ENCODE peak calls at places on chromosomes 12 and 14, in ten cellular contexts. One of them, this sample, is unnamed.

GRCh38 chr14:55398679-55399078 is 13.0 kb downstream of the ATG14 start:
- DNase-seq in sigmoid colon: no peak
- DNase-seq in transverse colon: no peak
- DNase-seq in A549: peak
- DNase-seq in SK-N-SH: no peak
- DNase-seq in stomach: no peak
- DNase-seq in GM12878: no peak
- DNase-seq in upper lobe of left lung: no peak
- DNase-seq in tibial nerve: no peak
- DNase-seq in suprapubic skin: no peak
- DNase-seq in this sample: peak

GRCh38 chr12:106145539-106146447 is 7.0 kb upstream of the NUAK1 start:
- DNase-seq in stomach: peak
- DNase-seq in A549: no peak
- DNase-seq in suprapubic skin: no peak
- DNase-seq in upper lobe of left lung: no peak
- DNase-seq in GM12878: no peak
- DNase-seq in SK-N-SH: no peak
- DNase-seq in tibial nerve: no peak
- DNase-seq in sigmoid colon: no peak
- DNase-seq in transverse colon: peak
- DNase-seq in this sample: peak

GRCh38 chr14:32050839-32051238 is 26.3 kb upstream of the ARHGAP5 start:
- DNase-seq in GM12878: no peak
- DNase-seq in SK-N-SH: no peak
- DNase-seq in stomach: no peak
- DNase-seq in transverse colon: no peak
- DNase-seq in A549: no peak
- DNase-seq in sigmoid colon: no peak
- DNase-seq in tibial nerve: no peak
- DNase-seq in suprapubic skin: no peak
- DNase-seq in upper lobe of left lung: no peak
- DNase-seq in this sample: no peak

GRCh38 chr12:9064815-9065606 is 50.7 kb downstream of the A2M start:
- DNase-seq in transverse colon: peak
- DNase-seq in A549: peak
- DNase-seq in sigmoid colon: peak
- DNase-seq in SK-N-SH: peak
- DNase-seq in tibial nerve: peak
- DNase-seq in suprapubic skin: peak
- DNase-seq in upper lobe of left lung: peak
- DNase-seq in GM12878: no peak
- DNase-seq in stomach: peak
- DNase-seq in this sample: peak

GRCh38 chr12:113469893-113470743 is 1.6 kb downstream of the LHX5 start:
- DNase-seq in SK-N-SH: peak
- DNase-seq in tibial nerve: no peak
- DNase-seq in sigmoid colon: no peak
- DNase-seq in suprapubic skin: no peak
- DNase-seq in GM12878: no peak
- DNase-seq in upper lobe of left lung: peak
- DNase-seq in A549: no peak
- DNase-seq in stomach: no peak
- DNase-seq in transverse colon: no peak
- DNase-seq in this sample: no peak

GRCh38 chr14:42374332-42374731 is 767.7 kb downstream of the LRFN5 start:
- DNase-seq in SK-N-SH: no peak
- DNase-seq in stomach: no peak
- DNase-seq in tibial nerve: no peak
- DNase-seq in GM12878: no peak
- DNase-seq in upper lobe of left lung: no peak
- DNase-seq in sigmoid colon: no peak
- DNase-seq in A549: no peak
- DNase-seq in transverse colon: no peak
- DNase-seq in suprapubic skin: no peak
- DNase-seq in this sample: no peak

GRCh38 chr14:65704850-65705249 is 292.3 kb downstream of the FUT8 start:
- DNase-seq in A549: no peak
- DNase-seq in GM12878: no peak
- DNase-seq in stomach: no peak
- DNase-seq in sigmoid colon: no peak
- DNase-seq in transverse colon: no peak
- DNase-seq in SK-N-SH: no peak
- DNase-seq in upper lobe of left lung: no peak
- DNase-seq in tibial nerve: no peak
- DNase-seq in suprapubic skin: no peak
- DNase-seq in this sample: no peak

GRCh38 chr12:79776111-79776510 is 85.3 kb upstream of the PAWR start:
- DNase-seq in upper lobe of left lung: no peak
- DNase-seq in stomach: no peak
- DNase-seq in transverse colon: no peak
- DNase-seq in A549: no peak
- DNase-seq in GM12878: no peak
- DNase-seq in tibial nerve: no peak
- DNase-seq in SK-N-SH: no peak
- DNase-seq in suprapubic skin: no peak
- DNase-seq in sigmoid colon: no peak
- DNase-seq in this sample: no peak

GRCh38 chr14:43803076-43803689 is 703.9 kb downstream of the FSCB start:
- DNase-seq in GM12878: no peak
- DNase-seq in transverse colon: no peak
- DNase-seq in SK-N-SH: no peak
- DNase-seq in A549: no peak
- DNase-seq in stomach: no peak
- DNase-seq in sigmoid colon: no peak
- DNase-seq in tibial nerve: no peak
- DNase-seq in suprapubic skin: no peak
- DNase-seq in upper lobe of left lung: no peak
- DNase-seq in this sample: no peak

GRCh38 chr14:106491851-106492250 is 965.5 kb downstream of the TMEM121 start:
- DNase-seq in suprapubic skin: no peak
- DNase-seq in sigmoid colon: no peak
- DNase-seq in transverse colon: peak
- DNase-seq in A549: peak
- DNase-seq in GM12878: no peak
- DNase-seq in SK-N-SH: no peak
- DNase-seq in tibial nerve: no peak
- DNase-seq in upper lobe of left lung: no peak
- DNase-seq in stomach: no peak
- DNase-seq in this sample: no peak

GRCh38 chr12:78612224-78612623 is 252.3 kb upstream of the SYT1 start:
- DNase-seq in A549: no peak
- DNase-seq in transverse colon: no peak
- DNase-seq in sigmoid colon: no peak
- DNase-seq in upper lobe of left lung: no peak
- DNase-seq in GM12878: no peak
- DNase-seq in stomach: no peak
- DNase-seq in tibial nerve: no peak
- DNase-seq in SK-N-SH: no peak
- DNase-seq in suprapubic skin: no peak
- DNase-seq in this sample: no peak

GRCh38 chr12:98066251-98066650 is 449.1 kb upstream of the TMPO start:
- DNase-seq in GM12878: no peak
- DNase-seq in upper lobe of left lung: no peak
- DNase-seq in suprapubic skin: no peak
- DNase-seq in tibial nerve: no peak
- DNase-seq in sigmoid colon: no peak
- DNase-seq in transverse colon: no peak
- DNase-seq in stomach: no peak
- DNase-seq in A549: no peak
- DNase-seq in SK-N-SH: no peak
- DNase-seq in this sample: no peak

GRCh38 chr12:82627799-82628198 is 58.9 kb upstream of the TMTC2 start:
- DNase-seq in upper lobe of left lung: no peak
- DNase-seq in tibial nerve: no peak
- DNase-seq in A549: peak
- DNase-seq in sigmoid colon: no peak
- DNase-seq in SK-N-SH: peak
- DNase-seq in stomach: no peak
- DNase-seq in transverse colon: no peak
- DNase-seq in GM12878: no peak
- DNase-seq in suprapubic skin: no peak
- DNase-seq in this sample: no peak

GRCh38 chr12:54002278-54002914 is 2.4 kb downstream of the HOXC9 start:
- DNase-seq in transverse colon: no peak
- DNase-seq in suprapubic skin: no peak
- DNase-seq in sigmoid colon: no peak
- DNase-seq in A549: no peak
- DNase-seq in tibial nerve: no peak
- DNase-seq in SK-N-SH: no peak
- DNase-seq in GM12878: no peak
- DNase-seq in stomach: no peak
- DNase-seq in upper lobe of left lung: no peak
- DNase-seq in this sample: no peak
- H3K27ac ChIP-seq in transverse colon: no peak
- H3K27ac ChIP-seq in suprapubic skin: peak
- H3K27ac ChIP-seq in sigmoid colon: no peak
- H3K27ac ChIP-seq in A549: no peak
- H3K27ac ChIP-seq in tibial nerve: peak
- H3K27ac ChIP-seq in SK-N-SH: no peak
- H3K27ac ChIP-seq in GM12878: no peak
- H3K27ac ChIP-seq in stomach: no peak
- H3K27ac ChIP-seq in upper lobe of left lung: no peak
- H3K27ac ChIP-seq in this sample: no peak

GRCh38 chr14:90024910-90025309 is 36.9 kb upstream of the KCNK13 start:
- DNase-seq in A549: no peak
- DNase-seq in tibial nerve: no peak
- DNase-seq in transverse colon: no peak
- DNase-seq in SK-N-SH: no peak
- DNase-seq in stomach: no peak
- DNase-seq in GM12878: no peak
- DNase-seq in suprapubic skin: no peak
- DNase-seq in sigmoid colon: no peak
- DNase-seq in upper lobe of left lung: no peak
- DNase-seq in this sample: no peak
- TF ChIP-seq EP300 in A549: no peak
- TF ChIP-seq EP300 in tibial nerve: no peak
- TF ChIP-seq EP300 in transverse colon: no peak
- TF ChIP-seq EP300 in SK-N-SH: no peak
- TF ChIP-seq EP300 in stomach: no peak
- TF ChIP-seq EP300 in GM12878: no peak
- TF ChIP-seq EP300 in suprapubic skin: no peak
- TF ChIP-seq EP300 in sigmoid colon: no peak
- TF ChIP-seq EP300 in upper lobe of left lung: no peak
- TF ChIP-seq EP300 in this sample: no peak

GRCh38 chr12:38411426-38411825 is 94.9 kb downstream of the ALG10B start:
- DNase-seq in stomach: no peak
- DNase-seq in sigmoid colon: no peak
- DNase-seq in GM12878: no peak
- DNase-seq in tibial nerve: no peak
- DNase-seq in suprapubic skin: no peak
- DNase-seq in SK-N-SH: no peak
- DNase-seq in A549: no peak
- DNase-seq in transverse colon: no peak
- DNase-seq in upper lobe of left lung: no peak
- DNase-seq in this sample: no peak

GRCh38 chr12:38411947-38412346 is 95.4 kb downstream of the ALG10B start:
- DNase-seq in tibial nerve: no peak
- DNase-seq in upper lobe of left lung: no peak
- DNase-seq in transverse colon: no peak
- DNase-seq in suprapubic skin: no peak
- DNase-seq in sigmoid colon: no peak
- DNase-seq in A549: no peak
- DNase-seq in GM12878: no peak
- DNase-seq in stomach: no peak
- DNase-seq in SK-N-SH: no peak
- DNase-seq in this sample: no peak

DNA sequence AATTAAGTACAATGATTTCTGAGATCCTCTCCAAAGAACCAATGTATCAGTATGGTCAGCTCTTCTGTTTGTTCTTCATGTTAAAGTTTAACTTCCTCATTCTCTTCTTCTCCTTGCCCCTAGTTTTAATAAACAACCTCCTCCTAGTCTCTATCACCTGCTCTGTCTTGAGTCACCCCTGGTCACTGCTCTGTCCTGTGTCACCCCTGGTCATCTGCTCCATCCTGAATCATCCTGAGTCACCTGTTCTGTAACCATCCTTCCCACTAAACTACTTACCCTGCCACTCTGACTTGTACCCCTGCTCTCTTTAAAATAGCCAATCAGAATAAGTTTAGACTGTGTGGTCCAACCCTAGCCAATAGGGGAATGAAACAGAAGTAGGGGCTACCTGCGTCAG is 100.5 kb downstream of the ALG10B start:
- DNase-seq in sigmoid colon: no peak
- DNase-seq in GM12878: no peak
- DNase-seq in SK-N-SH: no peak
- DNase-seq in A549: no peak
- DNase-seq in upper lobe of left lung: no peak
- DNase-seq in tibial nerve: no peak
- DNase-seq in suprapubic skin: no peak
- DNase-seq in stomach: no peak
- DNase-seq in transverse colon: no peak
- DNase-seq in this sample: no peak
- H3K27ac ChIP-seq in sigmoid colon: no peak
- H3K27ac ChIP-seq in GM12878: no peak
- H3K27ac ChIP-seq in SK-N-SH: no peak
- H3K27ac ChIP-seq in A549: no peak
- H3K27ac ChIP-seq in upper lobe of left lung: no peak
- H3K27ac ChIP-seq in tibial nerve: no peak
- H3K27ac ChIP-seq in suprapubic skin: no peak
- H3K27ac ChIP-seq in stomach: no peak
- H3K27ac ChIP-seq in transverse colon: no peak
- H3K27ac ChIP-seq in this sample: no peak

GRCh38 chr12:88642675-88643431 is 62.6 kb upstream of the KITLG start:
- DNase-seq in sigmoid colon: no peak
- DNase-seq in upper lobe of left lung: no peak
- DNase-seq in suprapubic skin: no peak
- DNase-seq in A549: no peak
- DNase-seq in SK-N-SH: no peak
- DNase-seq in transverse colon: no peak
- DNase-seq in tibial nerve: no peak
- DNase-seq in GM12878: no peak
- DNase-seq in stomach: no peak
- DNase-seq in this sample: no peak

GRCh38 chr12:88638388-88638787 is 58.1 kb upstream of the KITLG start:
- DNase-seq in sigmoid colon: no peak
- DNase-seq in stomach: no peak
- DNase-seq in transverse colon: no peak
- DNase-seq in suprapubic skin: no peak
- DNase-seq in SK-N-SH: no peak
- DNase-seq in GM12878: no peak
- DNase-seq in tibial nerve: no peak
- DNase-seq in A549: no peak
- DNase-seq in upper lobe of left lung: no peak
- DNase-seq in this sample: no peak

GRCh38 chr12:88643685-88644084 is 63.4 kb upstream of the KITLG start:
- DNase-seq in suprapubic skin: no peak
- DNase-seq in transverse colon: no peak
- DNase-seq in stomach: no peak
- DNase-seq in A549: no peak
- DNase-seq in SK-N-SH: no peak
- DNase-seq in tibial nerve: no peak
- DNase-seq in upper lobe of left lung: no peak
- DNase-seq in sigmoid colon: no peak
- DNase-seq in GM12878: no peak
- DNase-seq in this sample: no peak

GRCh38 chr12:88639361-88639760 is 59.1 kb upstream of the KITLG start:
- DNase-seq in GM12878: no peak
- DNase-seq in transverse colon: no peak
- DNase-seq in tibial nerve: no peak
- DNase-seq in stomach: no peak
- DNase-seq in suprapubic skin: no peak
- DNase-seq in sigmoid colon: no peak
- DNase-seq in A549: no peak
- DNase-seq in SK-N-SH: no peak
- DNase-seq in upper lobe of left lung: no peak
- DNase-seq in this sample: no peak

GRCh38 chr12:88638956-88639355 is 58.7 kb upstream of the KITLG start:
- DNase-seq in A549: no peak
- DNase-seq in suprapubic skin: no peak
- DNase-seq in transverse colon: no peak
- DNase-seq in SK-N-SH: no peak
- DNase-seq in sigmoid colon: no peak
- DNase-seq in stomach: no peak
- DNase-seq in tibial nerve: no peak
- DNase-seq in GM12878: no peak
- DNase-seq in upper lobe of left lung: no peak
- DNase-seq in this sample: no peak
- TF ChIP-seq EP300 in A549: no peak
- TF ChIP-seq EP300 in suprapubic skin: no peak
- TF ChIP-seq EP300 in transverse colon: no peak
- TF ChIP-seq EP300 in SK-N-SH: no peak
- TF ChIP-seq EP300 in sigmoid colon: no peak
- TF ChIP-seq EP300 in stomach: no peak
- TF ChIP-seq EP300 in tibial nerve: peak
- TF ChIP-seq EP300 in GM12878: no peak
- TF ChIP-seq EP300 in upper lobe of left lung: no peak
- TF ChIP-seq EP300 in this sample: no peak

This sample was measured in ovary.